ENCODE peak calls at places on chromosome 6, in seven cellular contexts. Y is PC-3; W is pancreas; D is heart left ventricle; V is NCI-H1930; R is fibroblast of lung; G is CD4-positive, CD25-positive, alpha-beta regulatory T cell. N is an unnamed sample.

GRCh38 chr6:82032444-82032843 is 215.1 kb downstream of the IBTK start:
- DNase-seq in Y (no peak), W (no peak), D (no peak), V (no peak), R (no peak), G (no peak), N (no peak)

GRCh38 chr6:23269436-23269835 is 700.1 kb downstream of the HDGFL1 start:
- DNase-seq in Y (no peak), W (no peak), D (no peak), V (no peak), R (peak; percentile 50), G (no peak), N (no peak)

GRCh38 chr6:131807644-131808459 is at the start of gene ENPP1:
- DNase-seq in Y (peak; percentile 47), W (peak; percentile 89), D (peak; percentile 90), V (peak; percentile 30), R (peak; percentile 74), G (peak; percentile 59), N (peak; percentile 85)

GRCh38 chr6:134063966-134064445 is 11.6 kb upstream of the SLC2A12 start:
- DNase-seq in Y (peak; percentile 74), W (no peak), D (peak; percentile 46), V (peak; percentile 66), R (peak; percentile 86), G (peak; percentile 78), N (peak; percentile 34)

GRCh38 chr6:122869437-122870024 is 80.5 kb downstream of the SMPDL3A start:
- DNase-seq in Y (peak; percentile 57), W (no peak), D (no peak), V (peak; percentile 48), R (peak; percentile 63), G (peak; percentile 15), N (no peak)

GRCh38 chr6:39758905-39759605 is 33.1 kb upstream of the DAAM2 start:
- DNase-seq in Y (no peak), W (no peak), D (no peak), V (no peak), R (no peak), G (no peak), N (no peak)

GRCh38 chr6:107330190-107330589 is 129.2 kb downstream of the PDSS2 start:
- DNase-seq in Y (no peak), W (no peak), D (no peak), V (no peak), R (no peak), G (peak; percentile 72), N (no peak)

GRCh38 chr6:158323561-158323958 is 11.3 kb downstream of the TULP4 start:
- DNase-seq in Y (no peak), W (no peak), D (no peak), V (no peak), R (no peak), G (peak; percentile 69), N (no peak)

GRCh38 chr6:157089258-157089657 is 234.1 kb downstream of the TMEM242 start:
- DNase-seq in Y (no peak), W (no peak), D (no peak), V (no peak), R (no peak), G (no peak), N (no peak)

GRCh38 chr6:31815025-31815838 is at the start of the genes HSPA1A and HSPA1L:
- DNase-seq in Y (peak; percentile 98), W (peak; percentile 97), D (peak; percentile 98), V (peak; percentile 95), R (peak; percentile 95), G (peak; percentile 85), N (peak; percentile 96)

GRCh38 chr6:107666084-107666981 is 157.8 kb downstream of the SCML4 start:
- DNase-seq in Y (peak; percentile 78), W (no peak), D (no peak), V (no peak), R (peak; percentile 62), G (no peak), N (no peak)

GRCh38 chr6:130946076-130946475 is 117.0 kb downstream of the EPB41L2 start:
- DNase-seq in Y (peak; percentile 23), W (no peak), D (no peak), V (no peak), R (peak; percentile 71), G (no peak), N (no peak)

GRCh38 chr6:112010328-112010727 is 43.6 kb upstream of the CCN6 start:
- DNase-seq in Y (no peak), W (no peak), D (no peak), V (peak; percentile 10), R (no peak), G (peak; percentile 55), N (no peak)

N was measured in left cardiac atrium.